ENCODE peak calls at places on chromosome 18, in ten cellular contexts. J is ELF-1; L is NCI-H510A; P is stimulated activated CD4-positive, alpha-beta T cell treated with anti-CD3 and anti-CD28 coated beads, Interleukin-1b, Interleukin-23, amount 100 ng/mL, for 24 hours; C is HTR-8/SVneo; G is upper lobe of right lung; K is lung microvascular endothelial cell; Y is GM12865; X is activated T-cell treated with anti-CD3 and anti-CD28 coated beads for 1 hour; E is H9. S is an unnamed sample.

GRCh38 chr18:45865466-45865865 is 40.0 kb downstream of the SIGLEC15 start:
- DNase-seq in J (no peak), L (no peak), P (no peak), C (no peak), G (no peak), K (peak; percentile 38), Y (no peak), X (no peak), E (no peak), S (no peak)

GRCh38 chr18:67386028-67386427 is 130.5 kb downstream of the DSEL start:
- DNase-seq in J (no peak), L (no peak), P (no peak), C (no peak), G (no peak), K (peak; percentile 19), Y (no peak), X (no peak), E (no peak), S (no peak)

GRCh38 chr18:79465392-79465991 is 69.8 kb downstream of the NFATC1 start:
- DNase-seq in J (peak; percentile 72), L (no peak), P (no peak), C (no peak), G (no peak), K (peak; percentile 33), Y (peak; percentile 67), X (no peak), E (peak; percentile 68), S (no peak)

GRCh38 chr18:63590368-63590767 is 3.2 kb downstream of the SERPINB13 start:
- DNase-seq in J (no peak), L (no peak), P (no peak), C (no peak), G (peak; percentile 69), K (no peak), Y (no peak), X (no peak), E (no peak), S (no peak)

GRCh38 chr18:11728247-11728646 is 39.2 kb downstream of the GNAL start:
- DNase-seq in J (peak; percentile 58), L (no peak), P (no peak), C (peak; percentile 37), G (no peak), K (peak; percentile 16), Y (peak; percentile 24), X (no peak), E (peak; percentile 57), S (peak; percentile 51)

GRCh38 chr18:7633171-7633570 is 66.1 kb downstream of the PTPRM start:
- DNase-seq in J (no peak), L (no peak), P (no peak), C (no peak), G (no peak), K (no peak), Y (no peak), X (no peak), E (no peak), S (no peak)

GRCh38 chr18:45255142-45255890 is 360.0 kb upstream of the SLC14A2 start:
- DNase-seq in J (no peak), L (no peak), P (no peak), C (peak; percentile 44), G (no peak), K (no peak), Y (no peak), X (no peak), E (no peak), S (no peak)

GRCh38 chr18:29737620-29738019 is 1304.9 kb downstream of the DSC3 start:
- DNase-seq in J (no peak), L (no peak), P (no peak), C (no peak), G (no peak), K (no peak), Y (no peak), X (no peak), E (no peak), S (no peak)

GRCh38 chr18:37712776-37713175 is 147.2 kb upstream of the CELF4 start:
- DNase-seq in J (no peak), L (no peak), P (no peak), C (no peak), G (no peak), K (no peak), Y (no peak), X (no peak), E (no peak), S (no peak)

GRCh38 chr18:33579147-33579867 is 1.3 kb downstream of the ASXL3 start:
- DNase-seq in J (peak; percentile 13), L (peak; percentile 55), P (no peak), C (no peak), G (no peak), K (no peak), Y (no peak), X (no peak), E (no peak), S (no peak)